ENCODE peak calls at places on chromosome 16, in four cellular contexts. R is IMR-90, S is K562, T is HepG2. H is an unnamed sample.
A peak's percentile ranks its signal among the peaks of the same experiment; 100 is the strongest.

GRCh38 chr16:16150117-16150877 is 73.0 kb downstream of the ABCC6 start:
- DNase-seq in S (no peak), R (peak; percentile 76), T (no peak), H (no peak)

GRCh38 chr16:27959914-27960313 is 103.6 kb downstream of the GSG1L start:
- DNase-seq in T (no peak), R (no peak), S (no peak), H (no peak)

GRCh38 chr16:14244344-14245010 is 173.4 kb downstream of the MRTFB start:
- DNase-seq in R (peak; percentile 44), S (no peak), T (no peak), H (no peak)

GRCh38 chr16:27242398-27242797 is 26.2 kb downstream of the NSMCE1 start:
- DNase-seq in S (no peak), T (no peak), R (no peak), H (no peak)

GRCh38 chr16:726438-727290 is at the start of the genes CCDC78 and HAGHL:
- DNase-seq in R (peak; percentile 34), S (peak; percentile 86), T (no peak), H (no peak)

GRCh38 chr16:23280483-23280967 is 21.6 kb upstream of the SCNN1B start:
- DNase-seq in T (no peak), S (no peak), R (no peak), H (no peak)

GRCh38 chr16:87951550-87952538 is 610 bp downstream of the BANP start:
- DNase-seq in T (peak; percentile 48), R (no peak), S (no peak), H (no peak)

GRCh38 chr16:10171225-10171624 is 11.0 kb downstream of the GRIN2A start:
- DNase-seq in S (no peak), R (no peak), T (peak; percentile 83), H (no peak)

GRCh38 chr16:68717684-68718083 is 19.4 kb upstream of the CDH1 start:
- DNase-seq in T (no peak), R (no peak), S (no peak), H (no peak)

GRCh38 chr16:36336-36984 is 16.9 kb downstream of the POLR3K start:
- DNase-seq in S (no peak), R (no peak), T (no peak), H (no peak)

DNA sequence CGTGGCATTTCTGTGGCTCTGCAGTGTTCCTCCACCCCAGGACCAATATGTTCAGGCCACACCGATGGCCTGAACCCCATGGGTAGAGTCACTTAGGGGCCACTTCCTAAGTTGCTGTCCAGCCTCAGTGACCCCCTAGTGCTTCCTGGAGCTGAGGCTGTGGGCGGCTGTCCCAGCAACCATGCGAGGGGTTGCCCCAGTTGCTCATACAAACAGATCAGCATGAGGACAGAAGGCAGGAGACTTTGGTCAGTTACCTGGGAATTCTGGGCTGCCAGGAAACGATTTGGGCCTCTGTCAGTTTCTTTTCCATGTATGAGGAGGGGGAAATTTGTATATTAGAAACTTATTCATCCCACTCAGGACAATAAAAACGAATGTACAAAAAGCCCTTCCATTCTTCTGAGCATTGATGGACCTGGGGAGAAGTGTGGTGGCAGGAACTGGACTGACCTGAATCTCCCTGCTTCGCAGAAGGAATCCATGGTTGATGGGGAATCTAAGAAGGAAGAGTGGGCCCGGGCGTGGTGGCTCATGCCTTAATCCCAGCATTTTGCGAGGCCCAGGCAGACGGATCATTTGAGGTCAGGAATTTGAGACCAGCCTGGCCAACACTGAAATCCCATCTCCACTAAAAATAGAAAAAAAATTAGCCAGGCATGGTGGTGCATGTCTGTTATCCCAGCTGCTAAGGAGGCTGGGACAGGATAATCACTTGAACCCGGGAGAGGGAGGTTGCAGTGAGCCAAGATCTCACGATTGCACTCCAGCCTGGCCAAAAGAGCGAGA is 4.9 kb upstream of the IL32 start:
- DNase-seq in S (no peak), R (no peak), T (no peak), H (no peak)
- TF ChIP-seq MAZ in S (no peak), R (no peak), T (no peak), H (no peak)

GRCh38 chr16:4330277-4330882 is 14.5 kb downstream of the GLIS2 start:
- DNase-seq in S (peak; percentile 83), T (peak; percentile 51), R (peak; percentile 63), H (peak; percentile 72)

GRCh38 chr16:4332623-4333307 is 16.9 kb downstream of the GLIS2 start:
- DNase-seq in S (no peak), R (no peak), T (no peak), H (no peak)

GRCh38 chr16:4332083-4332482 is 16.2 kb downstream of the GLIS2 start:
- DNase-seq in S (no peak), R (no peak), T (no peak), H (no peak)

GRCh38 chr16:4334724-4335495 is 16.2 kb downstream of the PAM16 start:
- DNase-seq in S (no peak), R (no peak), T (no peak), H (no peak)

DNA sequence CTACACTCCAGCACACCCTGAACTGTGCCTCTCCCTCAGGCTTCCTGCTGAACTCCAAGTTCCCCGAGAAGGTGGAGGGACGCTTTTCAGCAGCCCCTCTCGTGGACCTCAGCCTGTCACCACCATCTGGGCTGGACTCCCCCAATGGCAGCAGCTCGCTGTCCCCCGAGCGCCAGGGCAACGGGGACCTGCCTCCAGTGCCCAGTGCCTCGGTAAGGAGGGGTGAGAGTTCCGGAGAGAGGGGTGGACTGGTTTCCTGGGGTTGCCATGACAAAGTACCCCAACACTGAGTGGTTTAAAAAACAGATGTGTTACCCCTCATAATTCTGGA is 17.4 kb downstream of the GLIS2 start:
- DNase-seq in T (no peak), R (no peak), S (no peak), H (no peak)
- TF ChIP-seq MAZ in T (no peak), R (no peak), S (no peak), H (no peak)

DNA sequence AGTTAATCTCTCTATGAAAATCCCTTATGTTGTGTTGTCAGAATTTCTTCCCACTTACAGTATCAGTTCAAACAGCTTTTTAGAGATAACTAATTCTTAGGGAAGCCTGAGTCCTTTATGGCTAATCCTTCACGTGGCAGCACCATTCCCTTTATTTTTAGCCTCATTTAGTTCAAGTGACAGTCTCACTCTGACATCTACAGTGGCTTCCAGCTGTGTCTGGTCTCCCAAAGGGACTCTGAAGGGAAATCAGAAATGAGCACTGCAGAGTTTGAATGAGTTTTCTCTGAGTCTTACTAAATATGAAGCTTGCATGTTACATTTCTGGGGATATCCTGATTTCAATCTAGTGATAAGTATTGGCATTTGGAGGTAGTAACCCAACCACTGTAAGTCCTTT is 1104.1 kb downstream of the CDH11 start:
- DNase-seq in R (no peak), T (no peak), S (no peak), H (no peak)
- TF ChIP-seq MAZ in R (no peak), T (no peak), S (no peak), H (no peak)

GRCh38 chr16:46789499-46790414 is 41.2 kb downstream of the C16orf87 start:
- DNase-seq in S (peak; percentile 85), R (peak; percentile 41), T (peak; percentile 74), H (peak; percentile 54)
- TF ChIP-seq MAZ in S (peak; percentile 74), R (no peak), T (peak; percentile 71), H (no peak)

DNA sequence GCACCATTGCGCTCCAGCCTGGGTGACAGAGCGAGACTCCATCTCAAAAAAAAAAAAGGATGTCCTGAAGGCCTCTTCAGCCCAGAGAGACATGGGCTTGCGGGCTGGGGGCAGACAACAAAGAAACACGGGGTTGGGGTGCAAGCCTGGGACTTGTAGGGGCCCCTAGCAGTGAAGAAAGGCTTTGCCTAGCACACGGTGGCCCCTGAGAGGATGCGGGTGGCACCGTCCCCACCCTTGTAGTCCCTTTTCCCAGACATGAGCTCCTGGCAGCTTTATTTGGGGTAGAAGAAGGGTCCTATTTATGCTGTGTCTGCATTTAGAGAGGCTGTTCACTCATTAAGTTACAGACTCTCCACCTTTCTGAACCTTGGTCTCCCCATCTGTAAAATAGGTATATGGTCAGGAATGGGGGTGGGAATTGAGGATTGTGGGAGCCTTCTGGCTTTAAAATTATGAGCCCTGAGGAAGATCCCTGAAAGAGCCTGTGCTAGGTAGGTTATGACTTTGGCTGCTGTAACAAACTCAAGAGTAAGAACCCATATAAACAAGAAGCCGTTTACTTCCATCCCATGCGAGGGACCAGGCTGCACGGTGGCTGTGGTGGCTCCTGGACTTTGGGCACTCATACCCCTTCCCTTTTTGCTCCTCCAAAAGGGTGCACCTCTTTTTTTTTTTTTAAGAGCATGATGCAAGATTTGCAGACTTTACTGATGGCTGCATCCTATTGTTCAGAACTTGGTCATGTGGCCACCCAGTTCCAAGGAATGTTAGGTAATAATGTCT is 20.6 kb upstream of the ADGRG1 start:
- DNase-seq in T (no peak), R (no peak), S (no peak), H (no peak)
- TF ChIP-seq MAZ in T (no peak), R (no peak), S (no peak), H (no peak)

GRCh38 chr16:24609417-24609739 is 70.0 kb downstream of the RBBP6 start:
- DNase-seq in T (no peak), R (no peak), S (no peak), H (no peak)
- TF ChIP-seq MAZ in T (no peak), R (no peak), S (no peak), H (no peak)

GRCh38 chr16:30078744-30079143 is 3.0 kb downstream of the PPP4C start:
- DNase-seq in S (no peak), R (no peak), T (no peak), H (no peak)

GRCh38 chr16:30076276-30076791 is 540 bp downstream of the PPP4C start:
- DNase-seq in S (no peak), R (no peak), T (no peak), H (no peak)

GRCh38 chr16:30079480-30079879 is 3.7 kb downstream of the PPP4C start:
- DNase-seq in T (no peak), S (no peak), R (no peak), H (no peak)

GRCh38 chr16:30077656-30078055 is 1.9 kb downstream of the PPP4C start:
- DNase-seq in R (peak; percentile 73), S (no peak), T (no peak), H (no peak)

DNA sequence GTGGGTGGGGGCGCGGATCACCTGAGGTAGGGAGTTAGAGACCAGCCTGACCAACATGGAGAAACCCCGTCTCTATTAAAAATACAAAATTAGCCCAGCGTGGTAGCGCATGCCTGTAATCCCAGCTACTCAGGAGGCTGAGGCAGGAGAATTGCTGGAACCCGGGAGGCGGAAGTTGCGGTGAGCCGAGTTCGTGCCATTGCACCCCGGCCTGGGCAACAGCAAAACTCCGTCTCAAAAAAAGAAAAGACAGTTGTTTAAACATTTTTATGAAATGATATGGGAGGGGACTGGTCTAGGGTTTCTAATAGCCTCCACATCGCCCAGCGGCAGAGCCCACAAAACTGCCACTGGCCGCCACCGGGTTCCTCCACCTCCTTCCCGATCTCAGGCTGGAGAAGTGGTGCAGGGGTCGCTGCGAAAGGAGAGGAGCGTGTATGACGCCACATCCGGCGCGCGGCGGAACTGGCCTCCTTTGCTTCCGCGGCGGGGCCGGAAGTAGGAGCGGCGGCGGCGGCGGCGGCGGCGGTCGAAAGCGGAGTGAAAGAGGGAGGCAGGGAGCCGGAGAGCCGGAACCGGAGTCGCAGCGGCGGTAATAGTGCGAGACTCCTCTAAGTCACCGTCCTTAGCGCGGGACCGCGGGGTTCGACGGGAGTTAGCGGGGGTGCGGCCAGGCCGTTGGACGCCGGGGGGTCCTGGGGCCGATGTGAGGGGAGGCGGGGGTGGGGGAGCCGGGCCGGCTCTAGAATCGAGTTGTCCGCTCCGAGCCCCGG is at the start of gene PPP4C:
- DNase-seq in S (peak; percentile 85), T (peak; percentile 88), R (peak; percentile 88), H (peak; percentile 91)
- TF ChIP-seq MAZ in S (peak; percentile 71), T (peak; percentile 85), R (peak; percentile 55), H (no peak)

GRCh38 chr16:8639694-8640093 is 18.2 kb downstream of the METTL22 start:
- DNase-seq in S (no peak), R (no peak), T (no peak), H (no peak)
- TF ChIP-seq MAZ in S (no peak), R (no peak), T (no peak), H (no peak)